ENCODE peak calls at places on chromosome 21, in six cellular contexts. K is LoVo, E is dermis blood vessel endothelial cell, W is EL, I is hippocampal formation, S is iris pigment epithelial cell. J is an unnamed sample.

GRCh38 chr21:28089599-28090421 is 902.9 kb downstream of the LTN1 start:
- DNase-seq in K (no peak), E (no peak), W (no peak), I (no peak), S (no peak), J (no peak)

GRCh38 chr21:43371786-43372185 is 55.1 kb downstream of the SIK1 start:
- DNase-seq in K (no peak), E (no peak), W (no peak), I (no peak), S (no peak), J (no peak)

GRCh38 chr21:27149034-27149433 is 182.1 kb upstream of the ADAMTS5 start:
- DNase-seq in K (no peak), E (no peak), W (peak), I (no peak), S (peak), J (no peak)

GRCh38 chr21:45465105-45465504 is 60.1 kb downstream of the COL18A1 start:
- DNase-seq in K (no peak), E (no peak), W (no peak), I (no peak), S (no peak), J (no peak)

GRCh38 chr21:16536661-16537359 is 807.0 kb downstream of the USP25 start:
- DNase-seq in K (peak), E (peak), W (peak), I (peak), S (peak), J (peak)

GRCh38 chr21:32378956-32379355 is 13.9 kb downstream of the URB1 start:
- DNase-seq in K (no peak), E (no peak), W (peak), I (no peak), S (no peak), J (no peak)

GRCh38 chr21:36395353-36396111 is 10.3 kb downstream of the CHAF1B start:
- DNase-seq in K (no peak), E (no peak), W (no peak), I (no peak), S (no peak), J (no peak)

GRCh38 chr21:31484219-31484618 is 140.2 kb upstream of the TIAM1 start:
- DNase-seq in K (no peak), E (no peak), W (no peak), I (no peak), S (no peak), J (no peak)

GRCh38 chr21:45079351-45079750 is 5.0 kb downstream of the ADARB1 start:
- DNase-seq in K (no peak), E (no peak), W (peak), I (no peak), S (no peak), J (no peak)

J was measured in lung microvascular endothelial cell.